ENCODE peak calls at places on chromosomes 16 and 17, in six cellular contexts. Y is cardiac muscle cell, X is heart right ventricle, C is right atrium auricular region, M is GM12878, G is adrenal gland. U is an unnamed sample. For H3K36me3 and H3K4me1, the result is how much of the 10 kb centered on the place peaks cover.

GRCh38 chr17:43530303-43531081 is 15.6 kb downstream of the ETV4 start:
- DNase-seq in Y (peak), X (peak), C (peak), M (no peak), G (peak), U (peak)

GRCh38 chr17:77778636-77779524 is 179.6 kb upstream of the TNRC6C start:
- DNase-seq in Y (no peak), X (peak), C (no peak), M (no peak), G (peak), U (no peak)

GRCh38 chr17:11135819-11136218 is 105.2 kb upstream of the SHISA6 start:
- DNase-seq in Y (no peak), X (no peak), C (no peak), M (no peak), G (no peak), U (no peak)

GRCh38 chr17:29616300-29617048 is 6.2 kb downstream of the CORO6 start:
- DNase-seq in Y (no peak), X (no peak), C (no peak), M (no peak), G (no peak), U (no peak)

GRCh38 chr17:61794792-61795191 is 68.5 kb downstream of the BRIP1 start:
- DNase-seq in Y (no peak), X (no peak), C (no peak), M (no peak), G (no peak), U (no peak)

GRCh38 chr16:5396880-5397279 is 299.3 kb upstream of the EEF2KMT start:
- DNase-seq in Y (no peak), X (no peak), C (no peak), M (no peak), G (no peak), U (no peak)

GRCh38 chr16:88329726-88330700 is 52.7 kb upstream of the ZNF469 start:
- DNase-seq in Y (no peak), X (no peak), C (no peak), M (no peak), G (no peak), U (no peak)

GRCh38 chr17:7393613-7394451 is 493 bp downstream of the PLSCR3 start:
- DNase-seq in Y (peak), X (no peak), C (no peak), M (no peak), G (no peak), U (peak)

GRCh38 chr16:17944345-17944744 is 392.2 kb downstream of the NPIPA8 start:
- DNase-seq in Y (no peak), X (no peak), C (no peak), M (no peak), G (no peak), U (no peak)

GRCh38 chr17:62780273-62780672 is 27.8 kb downstream of the MARCHF10 start:
- DNase-seq in Y (no peak), X (peak), C (no peak), M (no peak), G (peak), U (no peak)

GRCh38 chr17:75476274-75476673 is 19.8 kb downstream of the TMEM94 start:
- DNase-seq in Y (peak), X (no peak), C (no peak), M (no peak), G (peak), U (no peak)

GRCh38 chr17:7177210-7177953 is 1.8 kb downstream of the ASGR1 start:
- DNase-seq in Y (peak), X (peak), C (peak), M (no peak), G (peak), U (peak)

GRCh38 chr16:30185683-30186421 is 2.5 kb downstream of the CORO1A start:
- DNase-seq in Y (no peak), X (peak), C (no peak), M (peak), G (peak), U (no peak)

GRCh38 chr17:57761887-57762286 is 16.8 kb upstream of the CCDC182 start:
- DNase-seq in Y (no peak), X (no peak), C (no peak), M (no peak), G (no peak), U (peak)

GRCh38 chr16:59192551-59193199 is 458.6 kb upstream of the GOT2 start:
- DNase-seq in Y (peak), X (no peak), C (no peak), M (no peak), G (peak), U (no peak)

GRCh38 chr16:53052519-53053501 is at the start of gene CHD9NB:
- DNase-seq in Y (no peak), X (no peak), C (no peak), M (no peak), G (peak), U (no peak)

GRCh38 chr17:45821147-45821546 is 23.5 kb upstream of the SPPL2C start:
- DNase-seq in Y (no peak), X (no peak), C (no peak), M (no peak), G (no peak), U (no peak)

GRCh38 chr17:52026075-52026474 is 132.4 kb downstream of the CA10 start:
- DNase-seq in Y (no peak), X (no peak), C (no peak), M (no peak), G (no peak), U (no peak)

GRCh38 chr16:1379863-1380174 is 28.1 kb downstream of the GNPTG start:
- DNase-seq in Y (no peak), X (no peak), C (no peak), M (no peak), G (no peak), U (no peak)

GRCh38 chr16:25158401-25158800 is 46.9 kb downstream of the LCMT1 start:
- DNase-seq in Y (no peak), X (no peak), C (no peak), M (no peak), G (no peak), U (no peak)

GRCh38 chr17:50266384-50267073 is 7.7 kb upstream of the TMEM92 start:
- DNase-seq in Y (no peak), X (peak), C (peak), M (no peak), G (no peak), U (no peak)

GRCh38 chr17:75872434-75873351 is 5.7 kb downstream of the TRIM47 start:
- DNase-seq in Y (peak), X (peak), C (peak), M (no peak), G (peak), U (no peak)

GRCh38 chr16:749010-749409 is 8.2 kb upstream of the CIAO3 start:
- DNase-seq in Y (no peak), X (no peak), C (no peak), M (no peak), G (no peak), U (no peak)

GRCh38 chr17:8611135-8611534 is 19.4 kb downstream of the MYH10 start:
- DNase-seq in Y (no peak), X (no peak), C (no peak), M (no peak), G (no peak), U (no peak)

GRCh38 chr17:74943808-74944522 is 8.3 kb downstream of the OTOP3 start:
- DNase-seq in Y (no peak), X (no peak), C (no peak), M (no peak), G (no peak), U (no peak)

GRCh38 chr17:72387969-72388368 is 267.1 kb downstream of the SOX9 start:
- DNase-seq in Y (no peak), X (no peak), C (no peak), M (no peak), G (no peak), U (no peak)

GRCh38 chr17:48153711-48154642 is 46.4 kb downstream of the SNX11 start:
- DNase-seq in Y (peak), X (no peak), C (no peak), M (no peak), G (no peak), U (peak)

GRCh38 chr16:46757339-46758050 is 9.4 kb upstream of the MYLK3 start:
- DNase-seq in Y (peak), X (peak), C (peak), M (no peak), G (peak), U (no peak)

GRCh38 chr17:45104907-45105624 is 27.2 kb downstream of the PLCD3 start:
- DNase-seq in Y (no peak), X (no peak), C (no peak), M (no peak), G (no peak), U (no peak)

GRCh38 chr17:76833034-76833689 is 35.0 kb upstream of the MGAT5B start:
- DNase-seq in Y (no peak), X (no peak), C (no peak), M (no peak), G (no peak), U (no peak)

GRCh38 chr16:29858974-29859373 is 4.1 kb downstream of the CDIPT start:
- DNase-seq in Y (no peak), X (no peak), C (no peak), M (no peak), G (peak), U (no peak)

GRCh38 chr16:49461517-49461951 is 87.9 kb downstream of the C16orf78 start:
- DNase-seq in Y (no peak), X (no peak), C (peak), M (no peak), G (peak), U (no peak)

GRCh38 chr16:23464196-23464595 is 11.2 kb upstream of the COG7 start:
- DNase-seq in Y (no peak), X (no peak), C (no peak), M (no peak), G (no peak), U (no peak)

GRCh38 chr17:63041722-63042121 is 75.7 kb downstream of the TANC2 start:
- DNase-seq in Y (no peak), X (no peak), C (no peak), M (no peak), G (no peak), U (no peak)

GRCh38 chr16:27214084-27214961 is 11.0 kb downstream of the KDM8 start:
- DNase-seq in Y (no peak), X (no peak), C (no peak), M (no peak), G (no peak), U (no peak)

GRCh38 chr17:32876414-32877163 is at the start of gene MYO1D:
- DNase-seq in Y (peak), X (peak), C (no peak), M (no peak), G (peak), U (peak)

GRCh38 chr17:75549246-75550138 is 24.0 kb downstream of the LLGL2 start:
- DNase-seq in Y (peak), X (no peak), C (no peak), M (no peak), G (no peak), U (no peak)

GRCh38 chr17:55437165-55437605 is 15.6 kb upstream of the MMD start:
- DNase-seq in Y (no peak), X (no peak), C (no peak), M (peak), G (no peak), U (peak)

GRCh38 chr16:65068151-65068740 is 53.6 kb downstream of the CDH11 start:
- DNase-seq in Y (no peak), X (no peak), C (no peak), M (no peak), G (no peak), U (no peak)

GRCh38 chr16:65070831-65071230 is 51.0 kb downstream of the CDH11 start:
- DNase-seq in Y (peak), X (peak), C (peak), M (no peak), G (peak), U (no peak)

GRCh38 chr16:65069766-65070165 is 52.1 kb downstream of the CDH11 start:
- DNase-seq in Y (no peak), X (no peak), C (no peak), M (no peak), G (no peak), U (no peak)

GRCh38 chr16:65066646-65067045 is 55.2 kb downstream of the CDH11 start:
- DNase-seq in Y (no peak), X (no peak), C (no peak), M (no peak), G (no peak), U (no peak)

GRCh38 chr16:65069090-65069489 is 52.8 kb downstream of the CDH11 start:
- DNase-seq in Y (no peak), X (no peak), C (no peak), M (no peak), G (no peak), U (no peak)
- H3K4me3 ChIP-seq in Y (no peak), X (no peak), C (no peak), M (no peak), G (no peak), U (no peak)

GRCh38 chr17:68375566-68375965 is 81.7 kb downstream of the WIPI1 start:
- DNase-seq in Y (no peak), X (no peak), C (no peak), M (no peak), G (no peak), U (no peak)
- H3K36me3 ChIP-seq in Y (under half), X (under half), C (under half), M (under half), G (under half), U (under half)

GRCh38 chr16:4091638-4092037 is 24.6 kb downstream of the ADCY9 start:
- DNase-seq in Y (no peak), X (no peak), C (no peak), M (no peak), G (peak), U (no peak)
- H3K4me1 ChIP-seq in Y (under half), X (half or more), C (under half), M (under half), G (under half), U (under half)

DNA sequence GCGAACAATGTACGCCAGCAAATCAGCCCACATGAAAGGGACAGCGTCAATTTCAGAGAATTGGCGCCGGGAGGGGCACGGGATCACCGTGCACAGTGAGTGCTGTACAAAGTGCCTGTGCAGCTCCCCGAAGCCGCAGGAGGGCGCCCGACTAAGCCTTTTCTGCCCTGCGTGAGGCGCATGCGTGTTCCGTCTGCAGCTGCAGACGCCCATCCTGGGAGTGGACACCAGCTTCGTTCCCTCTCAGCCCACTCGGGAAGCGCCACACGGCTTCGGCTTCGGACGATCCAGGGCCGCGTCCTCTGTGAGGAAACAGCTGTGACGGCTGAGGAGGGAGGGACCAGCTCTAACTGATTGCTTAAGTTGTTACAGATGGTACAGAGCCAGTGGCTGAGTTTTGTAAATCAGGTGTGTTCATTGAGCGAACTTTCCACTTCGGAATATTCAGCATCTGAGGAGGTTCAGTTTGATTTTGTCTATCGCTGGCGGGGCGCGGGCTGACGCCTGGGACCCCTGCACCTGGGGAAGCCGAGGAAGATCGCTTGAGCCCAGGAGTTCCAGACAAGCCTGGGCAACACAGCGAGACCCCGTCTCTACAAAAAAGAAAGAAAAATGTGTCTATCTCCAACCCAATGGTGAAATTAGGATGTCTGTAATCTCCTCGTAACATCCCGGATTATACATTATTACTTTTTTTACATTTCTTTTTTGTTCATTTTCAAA is 15.4 kb upstream of the ZNF287 start:
- DNase-seq in Y (peak), X (peak), C (peak), M (peak), G (peak), U (peak)
- H3K4me3 ChIP-seq in Y (peak), X (peak), C (peak), M (no peak), G (no peak), U (peak)

GRCh38 chr16:22070361-22071351 is 21.7 kb upstream of the VWA3A start:
- DNase-seq in Y (no peak), X (no peak), C (no peak), M (no peak), G (no peak), U (no peak)

GRCh38 chr16:22063888-22064467 is 28.4 kb upstream of the VWA3A start:
- DNase-seq in Y (no peak), X (no peak), C (no peak), M (no peak), G (no peak), U (peak)

GRCh38 chr16:22065252-22065651 is 27.1 kb upstream of the VWA3A start:
- DNase-seq in Y (no peak), X (no peak), C (no peak), M (no peak), G (no peak), U (no peak)
- H3K36me3 ChIP-seq in Y (under half), X (under half), C (under half), M (under half), G (under half), U (under half)

GRCh38 chr16:86459266-86459665 is 51.1 kb upstream of the FOXF1 start:
- DNase-seq in Y (no peak), X (no peak), C (no peak), M (no peak), G (no peak), U (no peak)
- H3K4me1 ChIP-seq in Y (under half), X (under half), C (under half), M (under half), G (under half), U (under half)

GRCh38 chr16:67249762-67250327 is 1.1 kb downstream of the SLC9A5 start:
- DNase-seq in Y (no peak), X (no peak), C (no peak), M (no peak), G (no peak), U (no peak)
- H3K4me3 ChIP-seq in Y (no peak), X (no peak), C (no peak), M (no peak), G (no peak), U (no peak)

DNA sequence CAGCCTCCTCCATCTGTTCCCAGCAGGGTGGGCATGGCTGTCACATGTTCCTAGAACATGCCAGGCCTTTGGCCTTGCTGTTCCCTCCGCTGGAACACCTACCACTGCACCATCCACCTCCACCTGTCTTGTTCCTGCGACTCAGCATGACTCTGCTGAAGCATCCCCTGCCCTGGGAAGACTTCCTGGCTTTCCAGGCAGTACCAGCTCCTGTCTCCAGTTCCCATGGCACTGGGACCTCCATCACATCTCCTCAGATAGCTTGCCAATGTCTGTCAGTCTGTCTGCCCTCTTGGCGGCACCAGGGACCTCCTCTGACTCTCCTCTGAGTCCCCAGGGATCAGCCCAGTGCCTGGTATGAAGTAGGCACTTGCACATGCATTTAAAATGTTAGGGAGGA is 15.7 kb downstream of the PDP2 start:
- DNase-seq in Y (no peak), X (no peak), C (no peak), M (no peak), G (no peak), U (no peak)
- H3K36me3 ChIP-seq in Y (under half), X (under half), C (under half), M (under half), G (under half), U (under half)

GRCh38 chr17:66240013-66240412 is 10.8 kb upstream of the APOH start:
- DNase-seq in Y (no peak), X (no peak), C (no peak), M (no peak), G (no peak), U (no peak)
- H3K4me1 ChIP-seq in Y (under half), X (under half), C (under half), M (under half), G (under half), U (under half)